ENCODE peak calls at places on chromosomes 16 and 17, in four cellular contexts. X is stimulated activated CD4-positive, alpha-beta T cell treated with anti-CD3 and anti-CD28 coated beads, Interleukin-15, amount 100 ng/mL, for 1 hour; P is NCI-H1105; T is amygdala. D is an unnamed sample.

GRCh38 chr16:75095204-75095621 is 21.4 kb downstream of the LDHD start:
- DNase-seq in X (no peak), T (no peak), P (no peak), D (no peak)

GRCh38 chr16:66359811-66360608 is 6.5 kb upstream of the CDH5 start:
- DNase-seq in P (no peak), X (no peak), T (no peak), D (no peak)

GRCh38 chr17:21286066-21286770 is 1.7 kb downstream of the MAP2K3 start:
- DNase-seq in P (peak; percentile 53), T (no peak), X (no peak), D (peak; percentile 82)

GRCh38 chr16:54097774-54098173 is 188.8 kb downstream of the IRX3 start:
- DNase-seq in P (no peak), T (no peak), X (no peak), D (no peak)

GRCh38 chr17:7632492-7632894 is 2.6 kb downstream of the SHBG start:
- DNase-seq in X (no peak), T (no peak), P (no peak), D (peak; percentile 19)

GRCh38 chr17:37614391-37614790 is 5.2 kb upstream of the SYNRG start:
- DNase-seq in X (no peak), P (no peak), T (no peak), D (no peak)

GRCh38 chr17:45146166-45146565 is 2.1 kb upstream of the HEXIM1 start:
- DNase-seq in X (no peak), T (no peak), P (no peak), D (no peak)

GRCh38 chr16:23826528-23827244 is 9.1 kb upstream of the PRKCB start:
- DNase-seq in T (no peak), X (no peak), P (no peak), D (no peak)

GRCh38 chr16:58940609-58941008 is 206.5 kb upstream of the GOT2 start:
- DNase-seq in X (no peak), T (no peak), P (no peak), D (no peak)

GRCh38 chr17:1227917-1228751 is 42.1 kb upstream of the BHLHA9 start:
- DNase-seq in X (no peak), T (no peak), P (no peak), D (no peak)